ENCODE peak calls at places on chromosomes 5 and 9, in nine cellular contexts. G, Q, I, N, H, K, F, P and W are unnamed samples.
A peak's percentile ranks its signal among the peaks of the same experiment; 100 is the strongest.

GRCh38 chr5:179165421-179166170 is 105.4 kb downstream of the ZNF354C start:
- DNase-seq in K (no peak), H (no peak), I (no peak), Q (no peak), F (no peak), G (no peak), P (no peak), N (peak; percentile 61), W (no peak)

GRCh38 chr5:74947961-74948613 is 81.9 kb upstream of the FAM169A start:
- DNase-seq in P (peak; percentile 58), Q (no peak), I (no peak), K (peak; percentile 8), F (no peak), G (no peak), N (no peak), H (no peak), W (no peak)

GRCh38 chr9:110125207-110125751 is 82.7 kb downstream of the C9orf152 start:
- DNase-seq in G (peak; percentile 95), F (peak; percentile 93), I (peak; percentile 62), K (peak; percentile 90), P (peak; percentile 94), N (peak; percentile 96), H (peak; percentile 71), Q (no peak), W (peak; percentile 76)

GRCh38 chr5:89320889-89321288 is 437.9 kb upstream of the MEF2C start:
- DNase-seq in H (no peak), P (no peak), G (no peak), F (no peak), I (no peak), K (no peak), N (no peak), Q (no peak), W (no peak)

GRCh38 chr9:25418974-25419373 is 259.3 kb downstream of the TUSC1 start:
- DNase-seq in N (no peak), F (no peak), Q (no peak), G (no peak), H (no peak), K (peak; percentile 0), I (no peak), P (no peak), W (no peak)

GRCh38 chr9:26331223-26331622 is 561.4 kb downstream of the CAAP1 start:
- DNase-seq in F (no peak), P (no peak), Q (no peak), G (no peak), N (no peak), K (no peak), H (no peak), I (no peak), W (no peak)

GRCh38 chr9:123111977-123112869 is 78.8 kb downstream of the GPR21 start:
- DNase-seq in K (no peak), F (no peak), H (no peak), N (no peak), I (no peak), G (no peak), Q (no peak), P (peak; percentile 10), W (no peak)

GRCh38 chr9:69546265-69546664 is 125.9 kb downstream of the APBA1 start:
- DNase-seq in H (no peak), Q (no peak), N (no peak), I (no peak), K (peak; percentile 36), F (no peak), P (peak; percentile 65), G (no peak), W (no peak)

GRCh38 chr9:125142560-125143376 is 560 bp downstream of the SCAI start:
- DNase-seq in Q (peak; percentile 1), F (no peak), N (no peak), K (peak; percentile 17), P (peak; percentile 20), H (no peak), I (no peak), G (peak; percentile 17), W (no peak)

DNA sequence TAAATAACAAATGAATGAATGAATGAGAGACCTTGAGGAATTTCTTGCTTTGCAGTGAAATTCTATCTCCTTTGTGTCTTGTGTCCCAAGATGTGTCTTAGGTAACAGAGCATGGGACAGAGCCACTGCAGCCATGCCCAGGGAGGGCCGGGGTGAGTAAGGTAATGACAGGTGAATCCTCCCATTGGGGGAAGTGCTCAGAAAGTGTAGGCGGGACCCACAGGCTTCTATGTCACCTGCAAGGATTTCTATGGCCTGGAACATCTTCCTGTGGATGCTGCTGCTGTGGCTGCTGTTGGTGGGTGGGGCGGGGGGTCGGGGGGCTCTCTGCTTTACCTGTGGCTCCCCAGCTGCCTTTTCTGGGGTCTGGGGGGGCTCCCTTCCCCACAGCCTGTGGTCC is 133.6 kb upstream of the IER5L start:
- DNase-seq in P (no peak), Q (no peak), G (no peak), N (peak; percentile 34), I (no peak), F (no peak), K (no peak), H (no peak), W (no peak)
- H3K4me1 ChIP-seq in P (no peaks in the 10 kb centered on the region), Q (peaks cover 4% of the 10 kb centered on the region), G (peaks cover 9% of the 10 kb centered on the region), N (no peaks in the 10 kb centered on the region), I (peaks cover 26% of the 10 kb centered on the region), F (no peaks in the 10 kb centered on the region), K (peaks cover 19% of the 10 kb centered on the region), H (peaks cover 12% of the 10 kb centered on the region), W (no peaks in the 10 kb centered on the region)

GRCh38 chr5:124234022-124234899 is 512.2 kb downstream of the ZNF608 start:
- DNase-seq in I (no peak), K (no peak), H (no peak), N (no peak), G (no peak), F (no peak), Q (no peak), P (peak; percentile 50), W (no peak)

GRCh38 chr5:124231240-124231639 is 515.2 kb downstream of the ZNF608 start:
- DNase-seq in Q (no peak), G (no peak), H (no peak), F (no peak), I (no peak), N (no peak), P (peak; percentile 41), K (no peak), W (no peak)

GRCh38 chr5:124230456-124230855 is 516.0 kb downstream of the ZNF608 start:
- DNase-seq in H (no peak), F (no peak), G (no peak), Q (no peak), N (no peak), P (no peak), K (no peak), I (no peak), W (no peak)

GRCh38 chr5:124231794-124232193 is 514.6 kb downstream of the ZNF608 start:
- DNase-seq in N (no peak), Q (no peak), P (no peak), I (no peak), H (no peak), F (no peak), G (no peak), K (no peak), W (no peak)

DNA sequence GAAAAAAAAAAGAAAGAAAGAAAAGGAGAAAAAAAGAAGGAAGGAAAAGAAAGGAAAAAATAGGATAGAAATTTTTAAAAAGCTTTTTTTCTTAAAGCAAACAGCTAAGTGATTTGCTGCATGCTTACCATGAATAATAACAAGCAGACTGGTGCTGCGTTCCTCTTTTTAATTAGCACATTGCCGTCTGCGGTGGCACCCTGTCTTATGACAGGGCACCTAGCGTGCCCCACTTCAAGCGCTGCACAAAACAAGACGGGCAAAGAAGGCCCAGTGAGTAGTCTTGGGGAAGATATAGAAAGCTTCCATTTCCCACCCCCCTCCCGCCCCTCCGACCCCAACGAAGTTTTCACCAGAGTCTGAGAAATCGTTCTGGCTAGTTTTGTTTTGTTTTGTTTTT is 513.9 kb downstream of the ZNF608 start:
- DNase-seq in H (no peak), F (no peak), K (no peak), P (no peak), Q (no peak), G (no peak), N (no peak), I (no peak), W (no peak)
- H3K4me1 ChIP-seq in H (no peaks in the 10 kb centered on the region), F (no peaks in the 10 kb centered on the region), K (no peaks in the 10 kb centered on the region), P (peaks cover 5% of the 10 kb centered on the region), Q (no peaks in the 10 kb centered on the region), G (no peaks in the 10 kb centered on the region), N (no peaks in the 10 kb centered on the region), I (no peaks in the 10 kb centered on the region), W (no peaks in the 10 kb centered on the region)

GRCh38 chr5:109994135-109994534 is 304.4 kb downstream of the MAN2A1 start:
- DNase-seq in F (no peak), P (no peak), Q (no peak), G (no peak), N (no peak), H (no peak), K (no peak), I (no peak), W (no peak)

GRCh38 chr5:109996246-109996645 is 306.5 kb downstream of the MAN2A1 start:
- DNase-seq in Q (no peak), F (no peak), N (no peak), H (no peak), I (no peak), K (peak; percentile 13), P (no peak), G (no peak), W (no peak)

GRCh38 chr5:109997191-109997590 is 307.5 kb downstream of the MAN2A1 start:
- DNase-seq in K (no peak), I (no peak), P (peak; percentile 66), G (no peak), F (no peak), H (no peak), Q (no peak), N (no peak), W (no peak)

GRCh38 chr5:109998717-109999116 is 309.0 kb downstream of the MAN2A1 start:
- DNase-seq in G (no peak), P (no peak), N (no peak), I (no peak), H (no peak), F (no peak), Q (no peak), K (peak; percentile 28), W (no peak)

DNA sequence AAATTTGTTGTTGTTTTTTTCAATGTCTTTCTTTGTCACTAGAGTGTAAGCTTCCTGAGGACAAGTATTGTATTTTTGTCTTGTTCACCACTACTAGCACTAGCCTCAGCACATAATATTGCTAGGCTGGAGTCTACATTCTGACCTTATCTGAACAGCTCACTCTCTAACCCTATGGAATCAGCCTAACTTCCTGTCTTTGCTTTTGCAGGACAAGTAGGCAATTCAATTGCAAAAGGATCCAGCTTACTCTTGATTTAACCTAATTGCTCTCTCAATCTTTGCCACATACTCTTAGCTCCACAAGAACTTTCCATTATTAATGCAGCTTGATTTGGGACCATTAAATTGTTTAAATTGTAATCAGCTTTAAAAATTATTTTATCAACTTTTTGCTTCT is 308.5 kb downstream of the MAN2A1 start:
- DNase-seq in K (no peak), I (no peak), P (no peak), F (no peak), G (no peak), H (no peak), Q (no peak), N (no peak), W (no peak)
- H3K4me1 ChIP-seq in K (peaks cover 5% of the 10 kb centered on the region), I (peaks cover 4% of the 10 kb centered on the region), P (peaks cover 2% of the 10 kb centered on the region), F (no peaks in the 10 kb centered on the region), G (no peaks in the 10 kb centered on the region), H (peaks cover 37% of the 10 kb centered on the region), Q (no peaks in the 10 kb centered on the region), N (no peaks in the 10 kb centered on the region), W (peaks cover 45% of the 10 kb centered on the region)

DNA sequence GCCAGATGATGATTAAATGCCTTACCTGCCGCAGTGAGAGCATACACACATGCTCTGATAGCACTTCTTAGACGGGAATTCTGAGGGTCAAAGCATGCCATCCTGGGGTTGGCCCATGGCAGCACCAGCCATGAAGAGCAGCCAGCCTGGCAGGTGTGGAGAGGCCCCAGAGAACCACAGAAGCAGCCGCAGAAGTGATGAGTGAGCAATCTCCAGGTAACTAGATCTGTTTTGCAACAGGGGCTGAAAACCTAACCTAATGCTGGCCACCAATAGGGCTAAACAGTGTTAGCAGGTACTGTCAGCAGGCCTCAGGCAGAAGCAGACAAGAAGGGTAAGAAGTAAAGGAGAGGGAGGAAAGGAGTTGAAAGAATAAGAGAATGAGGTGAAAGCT is 33.5 kb upstream of the HOMER1 start:
- DNase-seq in I (no peak), K (no peak), H (no peak), P (no peak), F (peak; percentile 30), Q (no peak), N (no peak), G (no peak), W (no peak)
- H3K4me1 ChIP-seq in I (no peaks in the 10 kb centered on the region), K (no peaks in the 10 kb centered on the region), H (peaks cover 3% of the 10 kb centered on the region), P (no peaks in the 10 kb centered on the region), F (peaks cover 13% of the 10 kb centered on the region), Q (no peaks in the 10 kb centered on the region), N (no peaks in the 10 kb centered on the region), G (no peaks in the 10 kb centered on the region), W (no peaks in the 10 kb centered on the region)